ENCODE peak calls at places on chromosomes 6 and 20, in five cellular contexts. A is WTC11, R is HepG2, Q is K562, O is GM12878. P is an unnamed sample.

GRCh38 chr20:62337558-62338293 is 29.4 kb downstream of the LAMA5 start:
- DNase-seq in R (no peak), O (peak), A (no peak), Q (no peak), P (no peak)

GRCh38 chr6:84749181-84749580 is 15.2 kb downstream of the TBX18 start:
- DNase-seq in R (no peak), A (no peak), O (no peak), Q (no peak), P (no peak)

GRCh38 chr6:105609375-105609991 is 206.6 kb upstream of the PREP start:
- DNase-seq in A (no peak), R (no peak), O (no peak), Q (no peak), P (no peak)

GRCh38 chr6:53168516-53169257 is 20.0 kb upstream of the GCM1 start:
- DNase-seq in R (no peak), O (no peak), Q (no peak), A (no peak), P (no peak)

GRCh38 chr20:25309395-25310267 is 61.7 kb downstream of the PYGB start:
- DNase-seq in R (peak), A (no peak), Q (peak), O (no peak), P (no peak)

GRCh38 chr6:28948782-28949486 is 25.1 kb upstream of the TRIM27 start:
- DNase-seq in O (no peak), R (peak), Q (no peak), A (no peak), P (peak)

GRCh38 chr6:145497006-145497405 is 238.3 kb downstream of the EPM2A start:
- DNase-seq in A (no peak), R (no peak), O (no peak), Q (no peak), P (no peak)

GRCh38 chr6:9499709-9500108 is 915.2 kb downstream of the TFAP2A start:
- DNase-seq in Q (no peak), O (no peak), A (no peak), R (no peak), P (no peak)

GRCh38 chr6:53058388-53058890 is 6.8 kb upstream of the FBXO9 start:
- DNase-seq in O (no peak), Q (no peak), A (no peak), R (no peak), P (no peak)

GRCh38 chr6:149032599-149033405 is 284.7 kb upstream of the TAB2 start:
- DNase-seq in R (peak), O (peak), Q (no peak), A (no peak), P (no peak)

GRCh38 chr20:23162887-23163286 is 76.8 kb upstream of the CD93 start:
- DNase-seq in A (no peak), O (no peak), R (no peak), Q (no peak), P (no peak)

GRCh38 chr6:25447570-25447929 is 168.4 kb downstream of the CARMIL1 start:
- DNase-seq in O (no peak), Q (no peak), R (no peak), A (no peak), P (no peak)

GRCh38 chr6:145206247-145206907 is 528.9 kb downstream of the EPM2A start:
- DNase-seq in Q (no peak), R (no peak), A (no peak), O (no peak), P (no peak)

GRCh38 chr6:106519460-106520394 is 109.6 kb downstream of the RTN4IP1 start:
- DNase-seq in Q (peak), O (peak), A (no peak), R (no peak), P (no peak)

GRCh38 chr6:112640895-112641294 is 293.8 kb downstream of the RFPL4B start:
- DNase-seq in A (no peak), Q (no peak), R (no peak), O (no peak), P (no peak)

GRCh38 chr6:71222676-71223075 is 65.9 kb upstream of the OGFRL1 start:
- DNase-seq in Q (no peak), O (no peak), A (no peak), R (no peak), P (no peak)

GRCh38 chr6:136668571-136668970 is 118.3 kb upstream of the MAP7 start:
- DNase-seq in R (no peak), O (no peak), Q (no peak), A (no peak), P (no peak)

GRCh38 chr6:110233769-110234374 is 53.6 kb downstream of the CDC40 start:
- DNase-seq in R (no peak), O (peak), A (no peak), Q (no peak), P (no peak)

GRCh38 chr6:147283460-147283859 is 79.2 kb downstream of the STXBP5 start:
- DNase-seq in Q (no peak), R (no peak), A (no peak), O (no peak), P (no peak)

GRCh38 chr6:107977283-107977682 is 19.3 kb upstream of the SEC63 start:
- DNase-seq in O (no peak), Q (peak), R (no peak), A (no peak), P (no peak)

GRCh38 chr6:42449917-42450313 is 1.8 kb downstream of the TRERF1 start:
- DNase-seq in Q (no peak), A (no peak), O (no peak), R (no peak), P (no peak)

GRCh38 chr6:38973178-38974057 is 75.2 kb upstream of the GLP1R start:
- DNase-seq in R (peak), O (peak), A (no peak), Q (peak), P (no peak)

GRCh38 chr6:153085239-153085638 is 45.8 kb downstream of the RGS17 start:
- DNase-seq in A (no peak), Q (no peak), O (no peak), R (no peak), P (no peak)

GRCh38 chr6:136761227-136761922 is 30.9 kb downstream of the MAP3K5 start:
- DNase-seq in Q (peak), O (no peak), A (no peak), R (no peak), P (no peak)

GRCh38 chr20:14445310-14445709 is 107.9 kb upstream of the FLRT3 start:
- DNase-seq in A (no peak), O (no peak), R (no peak), Q (no peak), P (no peak)

GRCh38 chr20:22795897-22796296 is 211.5 kb upstream of the FOXA2 start:
- DNase-seq in R (peak), A (no peak), Q (no peak), O (no peak), P (no peak)

GRCh38 chr6:2110504-2110903 is 134.9 kb downstream of the GMDS start:
- DNase-seq in O (peak), A (no peak), R (no peak), Q (no peak), P (no peak)

GRCh38 chr6:148430897-148431296 is 88.3 kb downstream of the SASH1 start:
- DNase-seq in R (no peak), O (no peak), A (no peak), Q (no peak), P (no peak)

GRCh38 chr6:75203721-75204120 is 2.1 kb downstream of the COL12A1 start:
- DNase-seq in A (no peak), O (no peak), R (no peak), Q (no peak), P (no peak)

DNA sequence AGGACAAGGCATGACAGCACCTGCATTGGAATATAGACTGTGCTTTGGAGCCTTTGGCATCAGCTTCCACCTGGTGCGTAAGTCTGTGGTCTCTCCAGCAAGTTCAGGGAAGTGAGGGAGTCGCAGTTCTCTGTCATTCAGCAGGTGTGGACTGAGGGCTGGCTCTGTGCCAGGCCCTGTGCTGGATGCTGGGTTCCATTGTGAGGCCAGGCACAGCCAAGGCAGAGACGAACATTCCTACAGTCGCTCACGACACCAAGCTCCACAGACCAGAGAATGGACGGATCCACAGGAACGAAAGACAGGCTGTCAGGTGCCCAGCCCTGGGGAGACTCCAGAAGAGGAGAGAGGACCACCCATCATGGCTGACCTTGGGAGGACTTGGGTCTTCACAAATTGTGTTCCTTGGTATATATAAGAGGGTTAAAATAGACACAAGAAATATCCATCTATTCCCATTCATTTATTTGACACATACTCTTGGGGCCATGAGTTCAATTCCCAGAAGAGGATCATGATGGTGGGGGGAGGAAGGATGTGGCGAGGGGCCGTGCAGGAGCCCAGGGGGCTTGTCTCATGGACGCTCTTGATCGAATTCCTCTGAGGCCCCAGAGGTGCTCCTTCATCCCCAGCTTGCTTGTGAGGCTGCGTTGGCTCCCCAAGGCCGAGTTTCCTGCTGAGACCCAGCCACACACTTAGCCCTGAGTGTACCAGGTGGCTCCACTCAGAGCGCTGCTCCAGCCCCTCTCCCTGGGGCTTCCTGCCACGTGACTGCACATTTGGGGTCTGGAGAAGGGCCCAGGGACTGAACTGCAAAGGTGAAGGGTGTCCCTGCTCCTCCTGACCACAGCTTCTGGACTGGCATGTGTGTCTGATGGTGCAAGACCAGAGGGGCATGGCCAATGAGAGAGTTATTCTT is 3.5 kb upstream of the ZNF831 start:
- DNase-seq in Q (no peak), O (no peak), R (no peak), A (no peak), P (no peak)
- TF ChIP-seq ATF2 in Q (no peak), O (no peak), R (no peak), A (no peak), P (no peak)

GRCh38 chr6:37006793-37007339 is 1.4 kb downstream of the FGD2 start:
- DNase-seq in Q (no peak), R (no peak), A (no peak), O (no peak), P (no peak)
- TF ChIP-seq ATF2 in Q (no peak), R (no peak), A (no peak), O (no peak), P (no peak)

DNA sequence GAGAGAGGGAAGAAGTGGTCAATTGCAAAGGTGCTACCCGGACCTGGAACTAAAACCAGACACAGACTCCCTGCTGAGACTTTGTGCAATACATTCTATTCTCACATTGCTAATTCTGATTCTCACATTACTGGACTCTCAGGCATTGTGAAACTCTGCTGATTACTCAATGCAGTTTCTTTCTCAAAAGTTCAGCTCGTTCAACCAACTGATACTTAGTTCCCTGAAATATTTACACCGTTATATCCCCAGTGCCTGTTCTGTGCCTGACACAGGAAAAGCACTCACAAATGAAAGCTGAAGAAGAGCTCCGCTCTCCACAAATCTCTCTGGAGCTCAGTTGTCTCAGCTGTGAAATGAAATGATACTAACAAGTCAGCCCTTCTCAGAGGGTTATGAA is 503 bp upstream of the SLPI start:
- DNase-seq in Q (no peak), R (peak), A (no peak), O (no peak), P (no peak)
- TF ChIP-seq ATF2 in Q (no peak), R (no peak), A (no peak), O (no peak), P (no peak)

GRCh38 chr6:118668761-118669411 is 17.5 kb upstream of the CEP85L start:
- DNase-seq in A (no peak), R (no peak), O (no peak), Q (peak), P (no peak)
- TF ChIP-seq ATF2 in A (no peak), R (no peak), O (no peak), Q (no peak), P (no peak)